ENCODE peak calls at places on chromosome 15, in four cellular contexts. One of them, this sample, is unnamed.

GRCh38 chr15:64732156-64732860 is 43.1 kb downstream of the RBPMS2 start:
- DNase-seq in activated gamma-delta T cell treated with Interleukin-2 at 50 U/mL for 16 hours: no peak
- DNase-seq in T-helper 2 cell: no peak
- DNase-seq in stimulated activated CD8-positive, alpha-beta memory T cell treated with anti-CD3 and anti-CD28 coated beads, Interleukin-4, amount 100 ng/mL, for 1 hour: no peak
- DNase-seq in this sample: no peak

GRCh38 chr15:80846416-80846815 is 67.2 kb downstream of the CEMIP start:
- DNase-seq in activated gamma-delta T cell treated with Interleukin-2 at 50 U/mL for 16 hours: no peak
- DNase-seq in T-helper 2 cell: no peak
- DNase-seq in stimulated activated CD8-positive, alpha-beta memory T cell treated with anti-CD3 and anti-CD28 coated beads, Interleukin-4, amount 100 ng/mL, for 1 hour: no peak
- DNase-seq in this sample: no peak

GRCh38 chr15:29208352-29208751 is 61.3 kb downstream of the NSMCE3 start:
- DNase-seq in activated gamma-delta T cell treated with Interleukin-2 at 50 U/mL for 16 hours: no peak
- DNase-seq in T-helper 2 cell: peak; percentile 75
- DNase-seq in stimulated activated CD8-positive, alpha-beta memory T cell treated with anti-CD3 and anti-CD28 coated beads, Interleukin-4, amount 100 ng/mL, for 1 hour: no peak
- DNase-seq in this sample: no peak

GRCh38 chr15:89356634-89357298 is 22.1 kb upstream of the POLG start:
- DNase-seq in activated gamma-delta T cell treated with Interleukin-2 at 50 U/mL for 16 hours: no peak
- DNase-seq in T-helper 2 cell: peak; percentile 33
- DNase-seq in stimulated activated CD8-positive, alpha-beta memory T cell treated with anti-CD3 and anti-CD28 coated beads, Interleukin-4, amount 100 ng/mL, for 1 hour: no peak
- DNase-seq in this sample: no peak

GRCh38 chr15:100740105-100740504 is 137.7 kb downstream of the ASB7 start:
- DNase-seq in activated gamma-delta T cell treated with Interleukin-2 at 50 U/mL for 16 hours: no peak
- DNase-seq in T-helper 2 cell: no peak
- DNase-seq in stimulated activated CD8-positive, alpha-beta memory T cell treated with anti-CD3 and anti-CD28 coated beads, Interleukin-4, amount 100 ng/mL, for 1 hour: no peak
- DNase-seq in this sample: no peak

GRCh38 chr15:87942316-87942715 is 314.2 kb downstream of the NTRK3 start:
- DNase-seq in activated gamma-delta T cell treated with Interleukin-2 at 50 U/mL for 16 hours: no peak
- DNase-seq in T-helper 2 cell: no peak
- DNase-seq in stimulated activated CD8-positive, alpha-beta memory T cell treated with anti-CD3 and anti-CD28 coated beads, Interleukin-4, amount 100 ng/mL, for 1 hour: no peak
- DNase-seq in this sample: no peak

GRCh38 chr15:74723754-74724334 is 1.5 kb downstream of the CYP1A1 start:
- DNase-seq in activated gamma-delta T cell treated with Interleukin-2 at 50 U/mL for 16 hours: no peak
- DNase-seq in T-helper 2 cell: peak; percentile 36
- DNase-seq in stimulated activated CD8-positive, alpha-beta memory T cell treated with anti-CD3 and anti-CD28 coated beads, Interleukin-4, amount 100 ng/mL, for 1 hour: no peak
- DNase-seq in this sample: no peak

GRCh38 chr15:60535743-60536142 is 56.8 kb upstream of the ICE2 start:
- DNase-seq in activated gamma-delta T cell treated with Interleukin-2 at 50 U/mL for 16 hours: no peak
- DNase-seq in T-helper 2 cell: no peak
- DNase-seq in stimulated activated CD8-positive, alpha-beta memory T cell treated with anti-CD3 and anti-CD28 coated beads, Interleukin-4, amount 100 ng/mL, for 1 hour: no peak
- DNase-seq in this sample: no peak

GRCh38 chr15:45435124-45435903 is 57.0 kb upstream of the GATM start:
- DNase-seq in activated gamma-delta T cell treated with Interleukin-2 at 50 U/mL for 16 hours: no peak
- DNase-seq in T-helper 2 cell: no peak
- DNase-seq in stimulated activated CD8-positive, alpha-beta memory T cell treated with anti-CD3 and anti-CD28 coated beads, Interleukin-4, amount 100 ng/mL, for 1 hour: no peak
- DNase-seq in this sample: no peak

GRCh38 chr15:75065851-75066509 is 42.6 kb downstream of the PPCDC start:
- DNase-seq in activated gamma-delta T cell treated with Interleukin-2 at 50 U/mL for 16 hours: no peak
- DNase-seq in T-helper 2 cell: peak; percentile 63
- DNase-seq in stimulated activated CD8-positive, alpha-beta memory T cell treated with anti-CD3 and anti-CD28 coated beads, Interleukin-4, amount 100 ng/mL, for 1 hour: no peak
- DNase-seq in this sample: no peak

GRCh38 chr15:38991701-38992100 is 427.1 kb upstream of the RASGRP1 start:
- DNase-seq in activated gamma-delta T cell treated with Interleukin-2 at 50 U/mL for 16 hours: no peak
- DNase-seq in T-helper 2 cell: no peak
- DNase-seq in stimulated activated CD8-positive, alpha-beta memory T cell treated with anti-CD3 and anti-CD28 coated beads, Interleukin-4, amount 100 ng/mL, for 1 hour: no peak
- DNase-seq in this sample: no peak

GRCh38 chr15:33639968-33640367 is 328.3 kb upstream of the CHRM5 start:
- DNase-seq in activated gamma-delta T cell treated with Interleukin-2 at 50 U/mL for 16 hours: no peak
- DNase-seq in T-helper 2 cell: no peak
- DNase-seq in stimulated activated CD8-positive, alpha-beta memory T cell treated with anti-CD3 and anti-CD28 coated beads, Interleukin-4, amount 100 ng/mL, for 1 hour: no peak
- DNase-seq in this sample: no peak

GRCh38 chr15:73573572-73573971 is 59.6 kb downstream of the NPTN start:
- DNase-seq in activated gamma-delta T cell treated with Interleukin-2 at 50 U/mL for 16 hours: no peak
- DNase-seq in T-helper 2 cell: no peak
- DNase-seq in stimulated activated CD8-positive, alpha-beta memory T cell treated with anti-CD3 and anti-CD28 coated beads, Interleukin-4, amount 100 ng/mL, for 1 hour: no peak
- DNase-seq in this sample: no peak

GRCh38 chr15:98729446-98730042 is 81.2 kb downstream of the IGF1R start:
- DNase-seq in activated gamma-delta T cell treated with Interleukin-2 at 50 U/mL for 16 hours: no peak
- DNase-seq in T-helper 2 cell: no peak
- DNase-seq in stimulated activated CD8-positive, alpha-beta memory T cell treated with anti-CD3 and anti-CD28 coated beads, Interleukin-4, amount 100 ng/mL, for 1 hour: no peak
- DNase-seq in this sample: no peak

GRCh38 chr15:71456362-71456761 is 341.1 kb downstream of the THSD4 start:
- DNase-seq in activated gamma-delta T cell treated with Interleukin-2 at 50 U/mL for 16 hours: no peak
- DNase-seq in T-helper 2 cell: no peak
- DNase-seq in stimulated activated CD8-positive, alpha-beta memory T cell treated with anti-CD3 and anti-CD28 coated beads, Interleukin-4, amount 100 ng/mL, for 1 hour: no peak
- DNase-seq in this sample: no peak

GRCh38 chr15:82788496-82788895 is 17.4 kb downstream of the FSD2 start:
- DNase-seq in activated gamma-delta T cell treated with Interleukin-2 at 50 U/mL for 16 hours: no peak
- DNase-seq in T-helper 2 cell: no peak
- DNase-seq in stimulated activated CD8-positive, alpha-beta memory T cell treated with anti-CD3 and anti-CD28 coated beads, Interleukin-4, amount 100 ng/mL, for 1 hour: no peak
- DNase-seq in this sample: no peak

This sample was measured in central memory CD8-positive, alpha-beta T cell.